ENCODE peak calls at places on chromosomes 11 and 22, in seven cellular contexts. J is uterus; W is endodermal cell; H is body of pancreas; C is CD8-positive, alpha-beta memory T cell; M is aorta; T is IMR-90. N is an unnamed sample. For H3K4me1, the result is how much of the 10 kb centered on the place peaks cover.

GRCh38 chr11:19558189-19558986 is 154.2 kb upstream of the NAV2 start:
- DNase-seq in J (no peak), M (no peak), C (no peak), T (no peak), H (no peak), W (no peak), N (no peak)

GRCh38 chr11:80388536-80388935 is 947.7 kb upstream of the TENM4 start:
- DNase-seq in H (no peak), T (no peak), W (no peak), J (no peak), M (no peak), C (no peak), N (no peak)

GRCh38 chr11:74636633-74637184 is 44.3 kb downstream of the POLD3 start:
- DNase-seq in W (no peak), T (peak), C (no peak), J (no peak), M (no peak), H (no peak), N (no peak)

GRCh38 chr22:47678048-47678447 is 915.6 kb downstream of the TBC1D22A start:
- DNase-seq in T (no peak), M (no peak), C (no peak), W (peak), J (no peak), H (no peak), N (no peak)

GRCh38 chr11:35232961-35233360 is 94.0 kb downstream of the CD44 start:
- DNase-seq in M (no peak), W (no peak), H (no peak), T (peak), J (no peak), C (no peak), N (no peak)

GRCh38 chr11:64656797-64657196 is 65.8 kb downstream of the SLC22A12 start:
- DNase-seq in H (no peak), M (peak), C (no peak), J (no peak), W (peak), T (no peak), N (no peak)

GRCh38 chr22:49976439-49977175 is 16.0 kb downstream of the PIM3 start:
- DNase-seq in H (no peak), C (no peak), M (no peak), T (no peak), J (no peak), W (no peak), N (no peak)

GRCh38 chr22:36546092-36546804 is 17.3 kb upstream of the EIF3D start:
- DNase-seq in H (peak), M (peak), W (peak), C (no peak), T (peak), J (no peak), N (no peak)

GRCh38 chr11:68441466-68442230 is 18.9 kb upstream of the PPP6R3 start:
- DNase-seq in T (peak), C (no peak), H (no peak), M (no peak), W (no peak), J (no peak), N (no peak)

GRCh38 chr22:32619614-32620426 is 145.2 kb downstream of the FBXO7 start:
- DNase-seq in H (peak), T (peak), W (no peak), C (no peak), M (peak), J (peak), N (no peak)

GRCh38 chr22:45631140-45631539 is 40.5 kb upstream of the ATXN10 start:
- DNase-seq in M (no peak), J (no peak), T (no peak), W (peak), C (no peak), H (no peak), N (no peak)

GRCh38 chr11:59173080-59173963 is 1.4 kb downstream of the DTX4 start:
- DNase-seq in C (peak), J (peak), M (peak), H (peak), W (peak), T (peak), N (peak)

GRCh38 chr11:29173660-29174062 is 843.2 kb downstream of the KCNA4 start:
- DNase-seq in H (no peak), W (no peak), M (no peak), T (peak), J (no peak), C (no peak), N (no peak)

GRCh38 chr11:31236052-31236652 is 133.4 kb downstream of the DCDC1 start:
- DNase-seq in M (no peak), T (no peak), W (no peak), C (no peak), H (no peak), J (no peak), N (no peak)

GRCh38 chr11:100739636-100740035 is 52.5 kb downstream of the ARHGAP42 start:
- DNase-seq in C (no peak), J (no peak), W (no peak), T (peak), M (no peak), H (no peak), N (no peak)

GRCh38 chr11:132911186-132911585 is 621.1 kb downstream of the OPCML start:
- DNase-seq in T (peak), W (no peak), H (no peak), C (no peak), M (no peak), J (no peak), N (no peak)

GRCh38 chr11:60498853-60499252 is 6.3 kb downstream of the MS4A12 start:
- DNase-seq in J (no peak), M (no peak), T (no peak), C (no peak), H (no peak), W (no peak), N (no peak)

GRCh38 chr11:71154406-71154805 is 98.0 kb downstream of the SHANK2 start:
- DNase-seq in J (no peak), M (no peak), C (no peak), H (no peak), T (no peak), W (peak), N (no peak)

GRCh38 chr11:128886401-128887119 is 4.6 kb upstream of the KCNJ5 start:
- DNase-seq in M (no peak), C (no peak), W (peak), J (no peak), T (no peak), H (peak), N (no peak)

GRCh38 chr22:24304067-24304675 is 33.5 kb downstream of the SPECC1L start:
- DNase-seq in C (no peak), M (no peak), W (no peak), H (no peak), T (no peak), J (no peak), N (no peak)

GRCh38 chr22:32469799-32470212 is 4.8 kb upstream of the FBXO7 start:
- DNase-seq in J (no peak), T (peak), M (no peak), H (peak), C (no peak), W (no peak), N (no peak)

GRCh38 chr11:122177238-122177637 is 61.2 kb upstream of the BLID start:
- DNase-seq in H (no peak), W (no peak), M (no peak), C (no peak), J (no peak), T (no peak), N (no peak)
- H3K4me3 ChIP-seq in H (no peak), W (no peak), M (no peak), C (no peak), J (no peak), T (peak), N (no peak)

GRCh38 chr11:113152500-113152899 is 161.9 kb upstream of the TTC12 start:
- DNase-seq in T (no peak), J (no peak), W (no peak), M (no peak), C (no peak), H (no peak), N (no peak)

GRCh38 chr11:113148076-113148475 is 166.3 kb upstream of the TTC12 start:
- DNase-seq in J (no peak), C (no peak), H (no peak), M (no peak), W (no peak), T (no peak), N (no peak)

GRCh38 chr11:113148652-113149051 is 165.7 kb upstream of the TTC12 start:
- DNase-seq in J (no peak), M (no peak), T (no peak), H (no peak), W (no peak), C (no peak), N (no peak)

GRCh38 chr11:113151502-113151901 is 162.9 kb upstream of the TTC12 start:
- DNase-seq in H (no peak), W (no peak), C (no peak), M (no peak), T (no peak), J (no peak), N (no peak)

GRCh38 chr11:113153847-113154246 is 160.5 kb upstream of the TTC12 start:
- DNase-seq in T (no peak), J (no peak), H (no peak), M (no peak), W (no peak), C (no peak), N (no peak)
- H3K27ac ChIP-seq in T (no peak), J (no peak), H (no peak), M (no peak), W (no peak), C (no peak), N (no peak)

GRCh38 chr22:41834005-41834975 is 1.4 kb downstream of the SREBF2 start:
- DNase-seq in J (no peak), M (no peak), W (no peak), H (no peak), C (peak), T (no peak), N (no peak)
- H3K4me1 ChIP-seq in J (under half), M (under half), W (under half), H (under half), C (under half), T (under half), N (under half)

DNA sequence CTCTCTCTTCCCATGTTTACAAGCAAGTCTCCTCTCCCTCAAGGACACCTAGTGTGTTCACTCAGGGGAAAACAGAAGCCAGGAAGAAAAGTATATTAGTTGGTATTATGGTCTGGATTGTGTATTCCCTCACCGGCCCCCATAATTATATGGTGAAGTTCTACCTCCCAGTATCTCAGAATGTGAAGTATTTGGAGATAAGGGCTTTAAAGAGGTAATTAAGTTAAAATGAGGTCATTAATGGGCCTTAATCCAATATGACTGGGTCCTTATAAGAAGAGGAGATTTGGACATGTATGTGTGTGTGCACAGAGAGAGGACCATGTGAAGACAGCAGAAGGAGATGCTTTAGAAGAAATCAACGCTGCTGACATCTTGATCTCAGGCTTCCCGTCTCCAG is 26.5 kb upstream of the THY1 start:
- DNase-seq in H (no peak), T (no peak), J (no peak), W (no peak), C (no peak), M (no peak), N (no peak)
- H3K4me3 ChIP-seq in H (no peak), T (no peak), J (no peak), W (no peak), C (no peak), M (no peak), N (no peak)

DNA sequence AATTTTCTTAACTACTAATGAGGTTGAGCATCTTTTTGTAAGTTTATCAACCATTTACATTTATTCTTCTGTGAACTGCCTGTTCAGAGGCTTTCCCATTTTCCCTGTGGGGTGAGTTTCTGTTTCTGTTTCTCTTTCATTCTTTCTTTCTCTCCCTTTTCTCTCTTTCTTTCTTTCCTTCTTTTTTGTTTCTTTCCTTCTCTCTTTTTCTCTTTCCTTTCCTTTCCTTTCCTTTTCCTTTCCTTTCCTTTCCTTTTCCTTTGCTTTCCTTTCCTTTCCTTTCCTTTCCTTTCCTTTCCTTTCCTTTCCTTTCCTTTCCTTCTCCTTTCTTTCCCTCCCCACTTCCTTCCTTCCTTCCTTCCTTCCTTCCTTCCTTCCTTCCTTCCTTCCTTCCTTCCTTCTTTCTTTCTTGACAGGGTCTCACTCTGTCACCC is 8.0 kb upstream of the ZBED5 start:
- DNase-seq in C (no peak), J (no peak), H (no peak), W (no peak), M (no peak), T (no peak), N (no peak)
- H3K27ac ChIP-seq in C (no peak), J (no peak), H (no peak), W (no peak), M (no peak), T (no peak), N (no peak)

GRCh38 chr11:721347-721912 is 15.4 kb downstream of the EPS8L2 start:
- DNase-seq in M (peak), W (no peak), J (no peak), H (no peak), T (no peak), C (no peak), N (no peak)
- H3K4me1 ChIP-seq in M (under half), W (under half), J (under half), H (under half), T (under half), C (under half), N (under half)

GRCh38 chr11:78684377-78684776 is 109.7 kb upstream of the NARS2 start:
- DNase-seq in T (peak), M (no peak), J (no peak), C (no peak), H (no peak), W (peak), N (no peak)
- H3K4me3 ChIP-seq in T (no peak), M (no peak), J (no peak), C (no peak), H (no peak), W (no peak), N (no peak)

DNA sequence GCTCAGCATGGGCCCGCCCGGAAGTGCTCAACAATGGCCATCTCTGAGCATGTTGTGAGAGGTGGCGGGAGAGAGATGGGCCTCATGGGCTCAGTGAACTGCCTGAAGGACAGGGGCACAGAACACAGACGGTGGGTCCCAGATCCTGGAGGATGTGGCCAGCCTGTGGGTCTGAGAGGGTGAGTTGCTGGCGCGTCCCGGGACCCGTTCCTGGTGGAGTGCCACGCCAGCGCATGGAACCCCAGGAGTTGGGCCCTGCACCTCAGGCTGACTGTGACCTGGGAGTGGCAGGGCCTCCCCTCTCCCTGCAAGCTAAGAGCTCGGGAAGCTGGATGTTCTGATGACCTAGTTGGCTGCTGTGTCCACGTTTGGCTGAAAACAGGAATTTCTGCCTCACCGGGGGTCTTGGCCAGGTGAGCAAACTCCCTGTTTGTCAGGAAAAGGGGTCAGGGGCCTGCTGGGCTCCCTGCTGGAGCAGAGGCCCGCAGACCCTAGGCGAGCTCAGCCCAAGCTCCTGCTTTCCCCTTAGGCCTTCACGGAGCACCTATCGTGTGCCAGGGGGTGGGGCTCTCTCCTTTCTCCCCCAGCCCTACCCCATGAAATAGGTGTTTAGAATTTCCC is 15.0 kb downstream of the LRRC32 start:
- DNase-seq in C (no peak), M (no peak), T (no peak), J (no peak), H (no peak), W (peak), N (no peak)
- H3K27ac ChIP-seq in C (no peak), M (peak), T (peak), J (peak), H (no peak), W (no peak), N (peak)

N was measured in lower lobe of right lung.